ENCODE peak calls at places on chromosome 1, in ten cellular contexts. M, L, A, Y, S, N, J, R, F and Z are unnamed samples.
A peak's percentile ranks its signal among the peaks of the same experiment; 100 is the strongest.

GRCh38 chr1:6419803-6420593 is at the start of gene HES2:
- DNase-seq in M (no peak), L (no peak), A (no peak), Y (peak; percentile 70), S (peak; percentile 61), N (no peak), J (no peak), R (no peak), F (no peak), Z (no peak)

GRCh38 chr1:7560601-7561181 is 210.4 kb upstream of the VAMP3 start:
- DNase-seq in M (no peak), L (peak; percentile 59), A (no peak), Y (no peak), S (no peak), N (no peak), J (no peak), R (no peak), F (no peak), Z (no peak)

GRCh38 chr1:245404527-245404926 is 249.7 kb downstream of the KIF26B start:
- DNase-seq in M (no peak), L (no peak), A (no peak), Y (no peak), S (no peak), N (no peak), J (no peak), R (no peak), F (no peak), Z (no peak)

GRCh38 chr1:58710190-58710589 is 10.3 kb upstream of the MYSM1 start:
- DNase-seq in M (no peak), L (no peak), A (no peak), Y (no peak), S (no peak), N (no peak), J (no peak), R (no peak), F (no peak), Z (no peak)

GRCh38 chr1:228647523-228648444 is 87.5 kb upstream of the RHOU start:
- DNase-seq in M (peak; percentile 75), L (peak; percentile 68), A (peak; percentile 57), Y (peak; percentile 68), S (peak; percentile 63), N (peak; percentile 34), J (peak; percentile 50), R (peak; percentile 56), F (no peak), Z (peak; percentile 77)

GRCh38 chr1:209248649-209249279 is 334.8 kb upstream of the CAMK1G start:
- DNase-seq in M (no peak), L (no peak), A (peak; percentile 79), Y (no peak), S (peak; percentile 53), N (no peak), J (peak; percentile 64), R (peak; percentile 71), F (no peak), Z (no peak)

GRCh38 chr1:115275216-115275615 is 62.8 kb downstream of the NGF start:
- DNase-seq in M (no peak), L (no peak), A (peak; percentile 53), Y (no peak), S (no peak), N (no peak), J (peak; percentile 46), R (peak; percentile 48), F (no peak), Z (no peak)

GRCh38 chr1:79716481-79716880 is 710.0 kb upstream of the ADGRL4 start:
- DNase-seq in M (no peak), L (no peak), A (peak; percentile 70), Y (no peak), S (no peak), N (no peak), J (peak; percentile 71), R (peak; percentile 89), F (peak; percentile 1), Z (no peak)

DNA sequence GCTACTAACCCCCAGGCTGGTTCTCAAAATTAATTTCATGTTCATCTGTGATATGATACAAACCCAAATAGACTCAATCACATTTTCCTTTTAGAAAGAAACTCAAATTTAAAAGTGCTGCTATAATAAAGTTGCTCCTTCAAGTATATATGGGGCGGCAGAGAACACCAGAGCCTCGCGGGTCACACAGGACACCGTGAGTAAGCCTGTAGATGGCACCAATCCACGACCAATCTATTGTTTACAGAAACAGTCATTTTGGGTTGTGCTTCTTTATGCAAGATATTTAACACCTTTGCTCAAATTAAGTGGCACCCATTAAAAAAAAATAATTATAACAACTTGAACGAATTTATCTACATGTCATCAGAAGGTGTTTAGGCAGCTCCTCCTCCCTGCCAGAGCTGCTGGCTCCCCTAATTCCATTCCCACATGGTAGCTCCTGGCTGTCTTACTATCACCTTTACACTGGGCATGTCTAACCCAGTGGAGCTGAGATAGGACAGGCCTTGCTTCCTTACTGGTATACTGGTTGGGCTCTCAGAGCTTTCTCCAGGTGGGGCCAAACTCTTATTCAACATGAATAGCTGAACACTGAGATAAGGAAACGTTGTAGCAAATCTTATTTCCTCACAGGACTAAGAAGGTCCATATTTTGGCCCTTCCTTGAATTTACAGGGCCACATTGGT is 287.0 kb downstream of the SDCCAG8 start:
- DNase-seq in M (no peak), L (no peak), A (no peak), Y (no peak), S (no peak), N (no peak), J (no peak), R (no peak), F (no peak), Z (no peak)
- TF ChIP-seq CTCF in M (no peak), L (no peak), A (no peak), Y (no peak), S (no peak), N (no peak), J (no peak), R (no peak), F (no peak), Z (no peak)

DNA sequence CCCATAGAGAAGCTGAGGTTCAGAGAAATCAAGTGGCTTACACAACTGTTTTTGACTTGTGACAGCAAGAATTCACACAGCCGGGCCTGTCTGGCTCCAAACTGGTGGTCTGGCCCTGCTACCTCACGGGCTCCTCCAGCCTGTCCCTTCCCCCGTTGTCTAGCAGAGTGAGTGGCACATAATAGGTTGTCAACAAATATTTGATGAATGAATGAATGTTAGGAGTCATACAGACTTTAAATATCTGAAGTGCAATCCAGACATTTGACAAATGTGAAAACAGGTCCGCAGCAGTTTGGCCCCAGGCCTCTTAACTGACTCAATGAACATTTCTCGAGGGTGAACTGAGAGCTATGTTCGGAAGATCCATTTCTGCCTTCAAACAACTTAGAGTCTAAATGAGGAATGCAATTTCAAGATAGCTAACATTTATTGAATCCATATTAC is 1.1 kb upstream of the RHOC start:
- DNase-seq in M (no peak), L (no peak), A (no peak), Y (no peak), S (no peak), N (no peak), J (no peak), R (no peak), F (no peak), Z (no peak)
- H3K4me3 ChIP-seq in M (no peak overlapping the region), L (no peak overlapping the region), A (no peak overlapping the region), Y (no peak overlapping the region), S (no peak overlapping the region), N (no peak overlapping the region), J (no peak overlapping the region), R (no peak overlapping the region), F (no peak overlapping the region), Z (peak overlapping the region; percentile 98)

GRCh38 chr1:23752909-23753308 is 9.6 kb downstream of the ELOA start:
- DNase-seq in M (no peak), L (no peak), A (no peak), Y (no peak), S (no peak), N (no peak), J (no peak), R (no peak), F (no peak), Z (no peak)

GRCh38 chr1:23747947-23748346 is 4.7 kb downstream of the ELOA start:
- DNase-seq in M (no peak), L (no peak), A (no peak), Y (no peak), S (no peak), N (no peak), J (no peak), R (peak; percentile 34), F (no peak), Z (no peak)

GRCh38 chr1:23751050-23751814 is 8.0 kb downstream of the ELOA start:
- DNase-seq in M (no peak), L (no peak), A (peak; percentile 80), Y (no peak), S (peak; percentile 67), N (no peak), J (peak; percentile 83), R (peak; percentile 80), F (no peak), Z (no peak)

GRCh38 chr1:23756676-23757075 is 13.4 kb downstream of the ELOA start:
- DNase-seq in M (no peak), L (no peak), A (peak; percentile 88), Y (no peak), S (no peak), N (no peak), J (peak; percentile 74), R (peak; percentile 46), F (no peak), Z (no peak)

DNA sequence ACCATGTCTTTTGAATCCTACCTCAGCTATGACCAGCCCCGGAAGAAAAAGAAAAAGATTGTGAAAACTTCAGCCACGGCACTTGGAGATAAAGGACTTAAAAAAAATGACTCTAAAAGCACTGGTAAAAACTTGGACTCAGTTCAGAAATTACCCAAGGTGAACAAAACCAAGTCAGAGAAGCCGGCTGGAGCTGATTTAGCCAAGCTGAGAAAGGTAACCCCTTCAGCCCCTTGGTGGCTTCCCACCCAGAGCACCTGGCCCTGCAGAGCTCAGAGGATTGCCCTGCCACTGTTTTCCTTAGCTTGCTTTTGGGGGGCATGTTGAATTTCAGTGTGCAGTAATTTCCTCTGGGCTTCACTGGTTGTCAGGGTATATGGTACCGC is 8.5 kb downstream of the ELOA start:
- DNase-seq in M (no peak), L (no peak), A (no peak), Y (no peak), S (no peak), N (no peak), J (no peak), R (no peak), F (no peak), Z (no peak)
- TF ChIP-seq CTCF in M (no peak), L (no peak), A (no peak), Y (no peak), S (no peak), N (no peak), J (no peak), R (no peak), F (no peak), Z (no peak)

GRCh38 chr1:3463013-3463385 is 8.5 kb downstream of the ARHGEF16 start:
- DNase-seq in M (no peak), L (peak; percentile 60), A (no peak), Y (peak; percentile 52), S (no peak), N (peak; percentile 12), J (no peak), R (no peak), F (no peak), Z (no peak)
- H3K4me3 ChIP-seq in M (no peak overlapping the region), L (no peak overlapping the region), A (no peak overlapping the region), Y (no peak overlapping the region), S (no peak overlapping the region), N (no peak overlapping the region), J (no peak overlapping the region), R (no peak overlapping the region), F (no peak overlapping the region), Z (no peak overlapping the region)

DNA sequence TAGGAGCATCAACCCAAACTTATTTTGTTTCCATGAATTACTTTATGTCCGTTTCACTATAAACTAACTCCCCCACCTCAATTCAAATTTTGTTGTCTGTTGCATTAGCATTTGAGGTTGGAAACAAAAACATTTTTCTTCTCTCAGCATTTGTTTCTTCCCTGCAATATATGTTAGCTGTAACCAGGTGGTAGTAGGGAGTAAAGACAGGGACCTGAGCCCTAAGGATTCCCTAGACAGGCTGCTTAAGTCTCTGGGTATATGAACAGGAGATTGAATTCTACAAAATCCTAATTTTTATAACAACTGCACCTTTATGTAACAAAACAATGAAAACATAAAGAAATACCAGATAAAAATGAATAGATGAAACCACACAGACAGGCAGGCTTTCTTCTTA is 242.6 kb downstream of the PAPPA2 start:
- DNase-seq in M (no peak), L (no peak), A (no peak), Y (no peak), S (no peak), N (no peak), J (no peak), R (no peak), F (no peak), Z (no peak)
- TF ChIP-seq CTCF in M (no peak), L (no peak), A (no peak), Y (no peak), S (no peak), N (no peak), J (no peak), R (no peak), F (no peak), Z (no peak)